ENCODE peak calls at places on chromosomes 6 and 20, in five cellular contexts. One of them, this sample, is unnamed.

GRCh38 chr6:140758169-140758877 is 1374.4 kb upstream of the GJE1 start:
- DNase-seq in stomach: no peak
- DNase-seq in ascending aorta: no peak
- DNase-seq in mesendoderm: no peak
- DNase-seq in right lobe of liver: no peak
- DNase-seq in this sample: no peak

GRCh38 chr20:38170914-38171300 is 5.8 kb upstream of the TGM2 start:
- DNase-seq in stomach: no peak
- DNase-seq in ascending aorta: peak; percentile 76
- DNase-seq in mesendoderm: no peak
- DNase-seq in right lobe of liver: no peak
- DNase-seq in this sample: peak; percentile 42

GRCh38 chr20:62161347-62161746 is 17.8 kb downstream of the SS18L1 start:
- DNase-seq in stomach: no peak
- DNase-seq in ascending aorta: no peak
- DNase-seq in mesendoderm: no peak
- DNase-seq in right lobe of liver: no peak
- DNase-seq in this sample: no peak

GRCh38 chr6:129748212-129748900 is 38.4 kb upstream of the ARHGAP18 start:
- DNase-seq in stomach: peak; percentile 39
- DNase-seq in ascending aorta: no peak
- DNase-seq in mesendoderm: peak; percentile 73
- DNase-seq in right lobe of liver: no peak
- DNase-seq in this sample: no peak

GRCh38 chr20:2663364-2663886 is 591 bp downstream of the IDH3B start:
- DNase-seq in stomach: no peak
- DNase-seq in ascending aorta: peak; percentile 60
- DNase-seq in mesendoderm: no peak
- DNase-seq in right lobe of liver: no peak
- DNase-seq in this sample: no peak

GRCh38 chr6:489001-489400 is 97.4 kb downstream of the IRF4 start:
- DNase-seq in stomach: no peak
- DNase-seq in ascending aorta: no peak
- DNase-seq in mesendoderm: no peak
- DNase-seq in right lobe of liver: no peak
- DNase-seq in this sample: no peak

GRCh38 chr6:21946298-21946783 is 350.5 kb downstream of the PRL start:
- DNase-seq in stomach: no peak
- DNase-seq in ascending aorta: no peak
- DNase-seq in mesendoderm: no peak
- DNase-seq in right lobe of liver: no peak
- DNase-seq in this sample: no peak

GRCh38 chr6:47483516-47483852 is 5.9 kb downstream of the CD2AP start:
- DNase-seq in stomach: no peak
- DNase-seq in ascending aorta: no peak
- DNase-seq in mesendoderm: no peak
- DNase-seq in right lobe of liver: no peak
- DNase-seq in this sample: no peak

GRCh38 chr20:19566226-19566960 is 191.7 kb upstream of the RIN2 start:
- DNase-seq in stomach: no peak
- DNase-seq in ascending aorta: no peak
- DNase-seq in mesendoderm: no peak
- DNase-seq in right lobe of liver: no peak
- DNase-seq in this sample: no peak

GRCh38 chr6:56363796-56364195 is 116.4 kb upstream of the COL21A1 start:
- DNase-seq in stomach: no peak
- DNase-seq in ascending aorta: no peak
- DNase-seq in mesendoderm: no peak
- DNase-seq in right lobe of liver: no peak
- DNase-seq in this sample: no peak

GRCh38 chr20:61753987-61754956 is 311.4 kb downstream of the TAF4 start:
- DNase-seq in stomach: no peak
- DNase-seq in ascending aorta: no peak
- DNase-seq in mesendoderm: no peak
- DNase-seq in right lobe of liver: no peak
- DNase-seq in this sample: no peak

GRCh38 chr20:63955281-63955845 is 853 bp downstream of the UCKL1 start:
- DNase-seq in stomach: no peak
- DNase-seq in ascending aorta: no peak
- DNase-seq in mesendoderm: peak; percentile 40
- DNase-seq in right lobe of liver: no peak
- DNase-seq in this sample: peak; percentile 53

GRCh38 chr20:13650474-13650873 is 11.7 kb upstream of the TASP1 start:
- DNase-seq in stomach: no peak
- DNase-seq in ascending aorta: no peak
- DNase-seq in mesendoderm: no peak
- DNase-seq in right lobe of liver: no peak
- DNase-seq in this sample: no peak

GRCh38 chr6:2938632-2939083 is 32.7 kb downstream of the SERPINB6 start:
- DNase-seq in stomach: peak; percentile 14
- DNase-seq in ascending aorta: peak; percentile 55
- DNase-seq in mesendoderm: no peak
- DNase-seq in right lobe of liver: peak; percentile 17
- DNase-seq in this sample: no peak

GRCh38 chr6:105359419-105360366 is 43.2 kb downstream of the PREP start:
- DNase-seq in stomach: no peak
- DNase-seq in ascending aorta: no peak
- DNase-seq in mesendoderm: peak; percentile 38
- DNase-seq in right lobe of liver: no peak
- DNase-seq in this sample: no peak

GRCh38 chr6:141488466-141488865 is 644.3 kb upstream of the GJE1 start:
- DNase-seq in stomach: no peak
- DNase-seq in ascending aorta: no peak
- DNase-seq in mesendoderm: no peak
- DNase-seq in right lobe of liver: no peak
- DNase-seq in this sample: no peak

GRCh38 chr20:53900380-53900999 is 169.9 kb downstream of the BCAS1 start:
- DNase-seq in stomach: no peak
- DNase-seq in ascending aorta: no peak
- DNase-seq in mesendoderm: no peak
- DNase-seq in right lobe of liver: no peak
- DNase-seq in this sample: no peak

GRCh38 chr6:89951574-89952360 is 57.5 kb downstream of the GJA10 start:
- DNase-seq in stomach: no peak
- DNase-seq in ascending aorta: no peak
- DNase-seq in mesendoderm: peak; percentile 39
- DNase-seq in right lobe of liver: peak; percentile 82
- DNase-seq in this sample: no peak

GRCh38 chr6:109743739-109744138 is 52.6 kb downstream of the FIG4 start:
- DNase-seq in stomach: no peak
- DNase-seq in ascending aorta: no peak
- DNase-seq in mesendoderm: no peak
- DNase-seq in right lobe of liver: no peak
- DNase-seq in this sample: no peak

GRCh38 chr6:12353731-12354130 is 63.6 kb downstream of the EDN1 start:
- DNase-seq in stomach: no peak
- DNase-seq in ascending aorta: no peak
- DNase-seq in mesendoderm: no peak
- DNase-seq in right lobe of liver: peak; percentile 66
- DNase-seq in this sample: no peak

GRCh38 chr20:5061209-5061608 is 58.5 kb downstream of the PCNA start:
- DNase-seq in stomach: no peak
- DNase-seq in ascending aorta: no peak
- DNase-seq in mesendoderm: peak; percentile 96
- DNase-seq in right lobe of liver: no peak
- DNase-seq in this sample: no peak

GRCh38 chr20:61002090-61002489 is 250.0 kb upstream of the CDH4 start:
- DNase-seq in stomach: no peak
- DNase-seq in ascending aorta: no peak
- DNase-seq in mesendoderm: no peak
- DNase-seq in right lobe of liver: no peak
- DNase-seq in this sample: no peak

GRCh38 chr6:148934534-148934933 is 187.7 kb downstream of the UST start:
- DNase-seq in stomach: no peak
- DNase-seq in ascending aorta: peak; percentile 69
- DNase-seq in mesendoderm: no peak
- DNase-seq in right lobe of liver: no peak
- DNase-seq in this sample: peak; percentile 28

GRCh38 chr6:130885392-130886192 is 58.4 kb downstream of the SMLR1 start:
- DNase-seq in stomach: peak; percentile 64
- DNase-seq in ascending aorta: peak; percentile 82
- DNase-seq in mesendoderm: peak; percentile 85
- DNase-seq in right lobe of liver: peak; percentile 76
- DNase-seq in this sample: no peak

GRCh38 chr20:47809561-47809960 is 24.3 kb upstream of the SULF2 start:
- DNase-seq in stomach: no peak
- DNase-seq in ascending aorta: no peak
- DNase-seq in mesendoderm: peak; percentile 77
- DNase-seq in right lobe of liver: no peak
- DNase-seq in this sample: no peak

GRCh38 chr6:137427670-137428290 is 66.4 kb downstream of the OLIG3 start:
- DNase-seq in stomach: no peak
- DNase-seq in ascending aorta: no peak
- DNase-seq in mesendoderm: no peak
- DNase-seq in right lobe of liver: no peak
- DNase-seq in this sample: no peak

GRCh38 chr20:53872561-53873248 is 197.7 kb downstream of the BCAS1 start:
- DNase-seq in stomach: no peak
- DNase-seq in ascending aorta: no peak
- DNase-seq in mesendoderm: no peak
- DNase-seq in right lobe of liver: no peak
- DNase-seq in this sample: no peak

GRCh38 chr6:149166324-149166723 is 151.2 kb upstream of the TAB2 start:
- DNase-seq in stomach: no peak
- DNase-seq in ascending aorta: no peak
- DNase-seq in mesendoderm: peak; percentile 45
- DNase-seq in right lobe of liver: no peak
- DNase-seq in this sample: no peak

GRCh38 chr6:116392158-116393032 is 21.6 kb downstream of the DSE start:
- DNase-seq in stomach: no peak
- DNase-seq in ascending aorta: no peak
- DNase-seq in mesendoderm: no peak
- DNase-seq in right lobe of liver: no peak
- DNase-seq in this sample: no peak

GRCh38 chr6:49939993-49940498 is 23.9 kb downstream of the DEFB114 start:
- DNase-seq in stomach: no peak
- DNase-seq in ascending aorta: no peak
- DNase-seq in mesendoderm: peak; percentile 89
- DNase-seq in right lobe of liver: no peak
- DNase-seq in this sample: no peak

GRCh38 chr20:54345301-54345724 is 130.1 kb upstream of the DOK5 start:
- DNase-seq in stomach: no peak
- DNase-seq in ascending aorta: no peak
- DNase-seq in mesendoderm: no peak
- DNase-seq in right lobe of liver: no peak
- DNase-seq in this sample: no peak

GRCh38 chr6:23228439-23229024 is 659.2 kb downstream of the HDGFL1 start:
- DNase-seq in stomach: no peak
- DNase-seq in ascending aorta: no peak
- DNase-seq in mesendoderm: no peak
- DNase-seq in right lobe of liver: no peak
- DNase-seq in this sample: no peak

GRCh38 chr20:37630161-37630560 is 63.7 kb upstream of the CTNNBL1 start:
- DNase-seq in stomach: no peak
- DNase-seq in ascending aorta: no peak
- DNase-seq in mesendoderm: no peak
- DNase-seq in right lobe of liver: no peak
- DNase-seq in this sample: no peak

DNA sequence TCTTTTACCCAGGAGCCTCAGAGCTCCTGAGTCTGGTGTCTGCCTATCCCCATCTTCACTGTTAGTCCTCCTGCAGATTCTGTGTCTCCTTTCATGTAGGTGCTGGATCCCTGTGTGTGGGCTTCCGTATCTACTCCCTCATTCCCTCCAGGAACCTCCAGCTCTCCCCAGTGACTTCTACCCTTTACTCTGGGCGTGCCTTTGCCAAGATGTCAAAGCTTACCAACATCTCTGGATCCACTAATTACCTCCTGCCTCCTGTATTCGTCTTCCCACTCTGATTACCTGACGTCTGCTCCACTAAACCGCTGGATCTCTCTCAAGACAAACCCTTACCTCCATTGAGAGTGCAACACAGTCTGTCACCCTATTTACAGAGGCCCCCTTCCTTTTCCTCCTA is 2.2 kb upstream of the C6orf136 start:
- DNase-seq in stomach: no peak
- DNase-seq in ascending aorta: no peak
- DNase-seq in mesendoderm: no peak
- DNase-seq in right lobe of liver: no peak
- DNase-seq in this sample: no peak
- H3K27ac ChIP-seq in stomach: no peak overlapping the region
- H3K27ac ChIP-seq in ascending aorta: no peak overlapping the region
- H3K27ac ChIP-seq in mesendoderm: no peak overlapping the region
- H3K27ac ChIP-seq in right lobe of liver: no peak overlapping the region
- H3K27ac ChIP-seq in this sample: no peak overlapping the region

GRCh38 chr6:41712651-41713103 is 22.7 kb downstream of the TFEB start:
- DNase-seq in stomach: peak; percentile 92
- DNase-seq in ascending aorta: peak; percentile 87
- DNase-seq in mesendoderm: no peak
- DNase-seq in right lobe of liver: peak; percentile 86
- DNase-seq in this sample: peak; percentile 80
- H3K27ac ChIP-seq in stomach: peak overlapping the region; percentile 83
- H3K27ac ChIP-seq in ascending aorta: peak overlapping the region; percentile 90
- H3K27ac ChIP-seq in mesendoderm: no peak overlapping the region
- H3K27ac ChIP-seq in right lobe of liver: peak overlapping the region; percentile 74
- H3K27ac ChIP-seq in this sample: peak overlapping the region; percentile 92

GRCh38 chr6:42443312-42444075 is 8.2 kb downstream of the TRERF1 start:
- DNase-seq in stomach: no peak
- DNase-seq in ascending aorta: no peak
- DNase-seq in mesendoderm: no peak
- DNase-seq in right lobe of liver: no peak
- DNase-seq in this sample: no peak
- H3K27ac ChIP-seq in stomach: peak overlapping the region; percentile 51
- H3K27ac ChIP-seq in ascending aorta: no peak overlapping the region
- H3K27ac ChIP-seq in mesendoderm: no peak overlapping the region
- H3K27ac ChIP-seq in right lobe of liver: no peak overlapping the region
- H3K27ac ChIP-seq in this sample: peak overlapping the region; percentile 63

DNA sequence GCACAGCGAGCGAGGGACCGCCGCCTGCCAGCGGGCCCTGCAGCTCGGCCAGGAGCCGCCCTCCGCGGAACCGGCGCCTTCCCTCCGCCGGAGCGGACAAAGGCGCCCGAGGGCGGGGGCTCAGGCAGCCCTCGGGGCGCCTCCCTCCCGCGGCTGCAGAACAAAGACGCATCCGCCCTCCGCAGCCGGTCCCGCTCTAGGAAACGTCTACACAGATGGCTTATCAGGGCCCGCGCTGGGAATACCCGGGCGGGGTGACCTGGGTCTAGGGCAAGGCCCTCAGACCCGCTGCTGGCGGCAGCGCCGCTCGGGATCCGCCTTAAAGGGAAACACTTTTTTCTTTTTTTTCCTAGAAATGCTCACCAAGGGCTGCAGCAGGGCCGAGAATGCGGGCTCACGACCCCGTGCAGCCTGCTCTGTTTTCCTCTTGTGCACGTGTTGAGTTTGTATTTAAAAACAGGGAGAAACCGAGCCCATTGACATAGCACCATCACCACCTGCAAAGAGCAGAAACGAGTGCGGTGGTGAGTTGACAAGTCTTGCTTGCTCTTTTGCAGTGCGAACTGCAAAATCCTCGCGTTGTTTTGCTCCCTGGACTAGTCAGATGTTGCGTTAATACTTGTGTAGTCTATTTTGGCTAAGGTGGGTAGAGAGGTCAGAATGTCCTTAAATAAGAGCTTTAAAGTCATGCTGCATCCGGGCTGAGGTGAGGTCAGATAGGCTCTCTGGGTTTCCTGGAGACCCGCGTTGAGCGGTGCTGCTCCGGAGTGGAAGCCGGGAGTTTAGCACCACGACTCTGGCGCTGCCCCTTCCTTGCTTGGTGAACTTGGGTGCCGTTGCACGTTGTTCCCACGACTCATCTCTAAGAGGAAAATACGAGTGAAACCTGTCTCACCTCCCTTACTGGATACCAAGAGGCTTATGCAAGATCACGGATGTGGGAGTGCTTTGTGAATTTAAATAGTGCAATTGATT is 1.1 kb upstream of the RPS6KA2 start:
- DNase-seq in stomach: peak; percentile 76
- DNase-seq in ascending aorta: peak; percentile 86
- DNase-seq in mesendoderm: peak; percentile 75
- DNase-seq in right lobe of liver: peak; percentile 80
- DNase-seq in this sample: peak; percentile 87
- H3K27ac ChIP-seq in stomach: peak overlapping the region; percentile 91
- H3K27ac ChIP-seq in ascending aorta: peak overlapping the region; percentile 90
- H3K27ac ChIP-seq in mesendoderm: peak overlapping the region; percentile 81
- H3K27ac ChIP-seq in right lobe of liver: peak overlapping the region; percentile 80
- H3K27ac ChIP-seq in this sample: peak overlapping the region; percentile 98

This sample was measured in left ventricle myocardium inferior.